ENCODE peak calls at places on chromosomes 1 and 21, in seven cellular contexts. O, J, S, U, P, A and B are unnamed samples.

GRCh38 chr1:202860744-202861419 is 28.1 kb downstream of the RABIF start:
- DNase-seq in J (no peak), A (no peak), O (peak; percentile 67), P (peak; percentile 45), S (peak; percentile 88), U (peak; percentile 57), B (no peak)

GRCh38 chr1:247113094-247113497 is 8.9 kb upstream of the ZNF669 start:
- DNase-seq in O (peak; percentile 53), U (no peak), P (no peak), J (no peak), A (no peak), S (no peak), B (no peak)

GRCh38 chr1:82449671-82450070 is 648.9 kb downstream of the ADGRL2 start:
- DNase-seq in A (no peak), P (no peak), U (no peak), O (no peak), S (no peak), J (no peak), B (peak; percentile 36)

GRCh38 chr1:1120096-1120495 is 4.2 kb upstream of the C1orf159 start:
- DNase-seq in A (no peak), J (no peak), U (no peak), P (no peak), O (no peak), S (peak; percentile 44), B (no peak)

GRCh38 chr1:191669629-191670028 is 488.6 kb upstream of the RGS18 start:
- DNase-seq in S (no peak), O (peak; percentile 68), U (no peak), A (no peak), P (no peak), J (no peak), B (peak; percentile 5)

GRCh38 chr1:115669002-115669673 is 27.4 kb downstream of the VANGL1 start:
- DNase-seq in A (peak; percentile 73), U (peak; percentile 9), J (no peak), O (peak; percentile 93), S (no peak), P (no peak), B (peak; percentile 58)

GRCh38 chr1:212351588-212352362 is 62.9 kb downstream of the PACC1 start:
- DNase-seq in S (no peak), A (no peak), P (no peak), U (no peak), J (no peak), O (no peak), B (no peak)

GRCh38 chr21:36254106-36254941 is 65.7 kb upstream of the MORC3 start:
- DNase-seq in S (no peak), U (no peak), O (no peak), A (no peak), J (no peak), P (no peak), B (no peak)

GRCh38 chr1:87224209-87224608 is 104.5 kb upstream of the LMO4 start:
- DNase-seq in O (peak; percentile 98), A (peak; percentile 90), J (no peak), U (peak; percentile 50), P (no peak), S (no peak), B (peak; percentile 99)

GRCh38 chr1:94707321-94708298 is 112.5 kb upstream of the SLC44A3 start:
- DNase-seq in J (no peak), A (no peak), P (no peak), O (no peak), S (no peak), U (no peak), B (no peak)

GRCh38 chr1:54996359-54996868 is 2.3 kb upstream of the BSND start:
- DNase-seq in J (peak; percentile 50), S (peak; percentile 88), A (no peak), O (peak; percentile 80), P (peak; percentile 61), U (peak; percentile 67), B (no peak)

GRCh38 chr1:22290611-22291010 is 147.7 kb upstream of the WNT4 start:
- DNase-seq in J (no peak), S (no peak), P (no peak), O (no peak), A (no peak), U (no peak), B (no peak)

GRCh38 chr1:153483776-153484175 is 23.3 kb upstream of the S100A7 start:
- DNase-seq in A (no peak), J (no peak), U (no peak), S (no peak), P (no peak), O (no peak), B (no peak)

GRCh38 chr1:154442006-154442740 is 37.0 kb downstream of the IL6R start:
- DNase-seq in P (no peak), J (no peak), A (no peak), O (peak; percentile 61), S (no peak), U (no peak), B (no peak)

GRCh38 chr1:221040716-221041275 is 161.6 kb downstream of the HLX start:
- DNase-seq in J (no peak), O (no peak), A (no peak), S (no peak), P (no peak), U (peak; percentile 36), B (no peak)

GRCh38 chr21:39187141-39187540 is 3.9 kb upstream of the PSMG1 start:
- DNase-seq in U (no peak), A (no peak), O (no peak), S (no peak), P (no peak), J (no peak), B (no peak)

GRCh38 chr1:117708323-117709288 is 102.8 kb downstream of the TENT5C start:
- DNase-seq in O (no peak), J (no peak), A (no peak), U (no peak), S (no peak), P (peak; percentile 14), B (no peak)

GRCh38 chr1:8025671-8026144 is 401 bp downstream of the ERRFI1 start:
- DNase-seq in P (no peak), A (no peak), O (no peak), S (no peak), U (no peak), J (no peak), B (no peak)

GRCh38 chr1:81974883-81975555 is 174.3 kb downstream of the ADGRL2 start:
- DNase-seq in O (no peak), A (no peak), P (no peak), U (no peak), S (no peak), J (no peak), B (no peak)

GRCh38 chr1:155834296-155834926 is 22.6 kb downstream of the GON4L start:
- DNase-seq in J (no peak), U (peak; percentile 29), A (no peak), P (no peak), O (peak; percentile 19), S (no peak), B (peak; percentile 61)

GRCh38 chr21:36450511-36450910 is 29.4 kb downstream of the CLDN14 start:
- DNase-seq in P (no peak), A (no peak), J (no peak), O (peak; percentile 64), U (no peak), S (no peak), B (no peak)

GRCh38 chr1:79815115-79815514 is 808.6 kb upstream of the ADGRL4 start:
- DNase-seq in J (no peak), A (no peak), S (no peak), O (no peak), P (no peak), U (no peak), B (no peak)

GRCh38 chr1:43936470-43937151 is 3.0 kb downstream of the ARTN start:
- DNase-seq in A (no peak), J (no peak), S (no peak), U (no peak), O (peak; percentile 44), P (peak; percentile 21), B (no peak)

GRCh38 chr1:155003766-155004351 is 1.3 kb downstream of the ZBTB7B start:
- DNase-seq in A (no peak), S (peak; percentile 88), U (peak; percentile 85), P (peak; percentile 80), O (peak; percentile 68), J (no peak), B (no peak)

GRCh38 chr1:155196893-155197638 is 10.6 kb downstream of the THBS3 start:
- DNase-seq in S (no peak), O (no peak), A (no peak), U (no peak), J (no peak), P (peak; percentile 43), B (no peak)

GRCh38 chr1:2548068-2548589 is 8.0 kb upstream of the TNFRSF14 start:
- DNase-seq in P (peak; percentile 77), O (peak; percentile 69), J (peak; percentile 77), A (no peak), S (peak; percentile 93), U (peak; percentile 59), B (no peak)

GRCh38 chr1:32949519-32949918 is 15.1 kb downstream of the RNF19B start:
- DNase-seq in A (no peak), S (no peak), O (no peak), J (no peak), P (no peak), U (no peak), B (no peak)